ENCODE peak calls at places on chromosomes 6 and 20, in eight cellular contexts. One of them, this sample, is unnamed.
A peak's percentile ranks its signal among the peaks of the same experiment; 100 is the strongest.

GRCh38 chr6:84648444-84648843 is 116.0 kb downstream of the TBX18 start:
- DNase-seq in HCT116: no peak
- DNase-seq in GM12864: no peak
- DNase-seq in iPS DF 6.9: no peak
- DNase-seq in lower lobe of right lung: no peak
- DNase-seq in fibroblast of lung: no peak
- DNase-seq in CD8-positive, alpha-beta memory T cell: no peak
- DNase-seq in psoas muscle: no peak
- DNase-seq in this sample: no peak

GRCh38 chr20:33518071-33518470 is 28.2 kb downstream of the CBFA2T2 start:
- DNase-seq in HCT116: no peak
- DNase-seq in GM12864: no peak
- DNase-seq in iPS DF 6.9: no peak
- DNase-seq in lower lobe of right lung: no peak
- DNase-seq in fibroblast of lung: peak; percentile 47
- DNase-seq in CD8-positive, alpha-beta memory T cell: no peak
- DNase-seq in psoas muscle: no peak
- DNase-seq in this sample: no peak

GRCh38 chr20:58634818-58635665 is 16.0 kb upstream of the STX16 start:
- DNase-seq in HCT116: no peak
- DNase-seq in GM12864: no peak
- DNase-seq in iPS DF 6.9: no peak
- DNase-seq in lower lobe of right lung: no peak
- DNase-seq in fibroblast of lung: no peak
- DNase-seq in CD8-positive, alpha-beta memory T cell: no peak
- DNase-seq in psoas muscle: no peak
- DNase-seq in this sample: no peak

GRCh38 chr6:36444470-36444869 is 1.7 kb downstream of the KCTD20 start:
- DNase-seq in HCT116: no peak
- DNase-seq in GM12864: no peak
- DNase-seq in iPS DF 6.9: no peak
- DNase-seq in lower lobe of right lung: no peak
- DNase-seq in fibroblast of lung: peak; percentile 81
- DNase-seq in CD8-positive, alpha-beta memory T cell: no peak
- DNase-seq in psoas muscle: no peak
- DNase-seq in this sample: no peak

GRCh38 chr6:134049176-134049575 is 3.2 kb downstream of the SLC2A12 start:
- DNase-seq in HCT116: no peak
- DNase-seq in GM12864: no peak
- DNase-seq in iPS DF 6.9: no peak
- DNase-seq in lower lobe of right lung: no peak
- DNase-seq in fibroblast of lung: no peak
- DNase-seq in CD8-positive, alpha-beta memory T cell: no peak
- DNase-seq in psoas muscle: no peak
- DNase-seq in this sample: no peak

GRCh38 chr6:142088858-142089216 is 43.9 kb upstream of the GJE1 start:
- DNase-seq in HCT116: no peak
- DNase-seq in GM12864: no peak
- DNase-seq in iPS DF 6.9: no peak
- DNase-seq in lower lobe of right lung: no peak
- DNase-seq in fibroblast of lung: peak; percentile 48
- DNase-seq in CD8-positive, alpha-beta memory T cell: no peak
- DNase-seq in psoas muscle: peak; percentile 46
- DNase-seq in this sample: no peak

GRCh38 chr6:78947962-78948361 is 80.6 kb downstream of the IRAK1BP1 start:
- DNase-seq in HCT116: no peak
- DNase-seq in GM12864: no peak
- DNase-seq in iPS DF 6.9: no peak
- DNase-seq in lower lobe of right lung: no peak
- DNase-seq in fibroblast of lung: peak; percentile 66
- DNase-seq in CD8-positive, alpha-beta memory T cell: no peak
- DNase-seq in psoas muscle: no peak
- DNase-seq in this sample: no peak

GRCh38 chr20:52532674-52533073 is 341.1 kb upstream of the ZFP64 start:
- DNase-seq in HCT116: no peak
- DNase-seq in GM12864: no peak
- DNase-seq in iPS DF 6.9: no peak
- DNase-seq in lower lobe of right lung: no peak
- DNase-seq in fibroblast of lung: no peak
- DNase-seq in CD8-positive, alpha-beta memory T cell: no peak
- DNase-seq in psoas muscle: no peak
- DNase-seq in this sample: no peak

GRCh38 chr20:4490045-4490444 is 231.7 kb upstream of the PRND start:
- DNase-seq in HCT116: no peak
- DNase-seq in GM12864: no peak
- DNase-seq in iPS DF 6.9: no peak
- DNase-seq in lower lobe of right lung: no peak
- DNase-seq in fibroblast of lung: no peak
- DNase-seq in CD8-positive, alpha-beta memory T cell: no peak
- DNase-seq in psoas muscle: no peak
- DNase-seq in this sample: no peak

GRCh38 chr20:2610326-2610725 is 42.1 kb upstream of the NOP56 start:
- DNase-seq in HCT116: no peak
- DNase-seq in GM12864: no peak
- DNase-seq in iPS DF 6.9: no peak
- DNase-seq in lower lobe of right lung: no peak
- DNase-seq in fibroblast of lung: no peak
- DNase-seq in CD8-positive, alpha-beta memory T cell: no peak
- DNase-seq in psoas muscle: no peak
- DNase-seq in this sample: no peak

GRCh38 chr20:36926653-36927200 is 24.8 kb downstream of the SAMHD1 start:
- DNase-seq in HCT116: no peak
- DNase-seq in GM12864: no peak
- DNase-seq in iPS DF 6.9: no peak
- DNase-seq in lower lobe of right lung: no peak
- DNase-seq in fibroblast of lung: no peak
- DNase-seq in CD8-positive, alpha-beta memory T cell: no peak
- DNase-seq in psoas muscle: no peak
- DNase-seq in this sample: no peak

GRCh38 chr6:131733376-131734016 is 22.7 kb upstream of the CTAGE9 start:
- DNase-seq in HCT116: no peak
- DNase-seq in GM12864: no peak
- DNase-seq in iPS DF 6.9: no peak
- DNase-seq in lower lobe of right lung: no peak
- DNase-seq in fibroblast of lung: peak; percentile 58
- DNase-seq in CD8-positive, alpha-beta memory T cell: no peak
- DNase-seq in psoas muscle: no peak
- DNase-seq in this sample: no peak
- H3K4me3 ChIP-seq in HCT116: no peak overlapping the region
- H3K4me3 ChIP-seq in GM12864: no peak overlapping the region
- H3K4me3 ChIP-seq in iPS DF 6.9: no peak overlapping the region
- H3K4me3 ChIP-seq in lower lobe of right lung: no peak overlapping the region
- H3K4me3 ChIP-seq in fibroblast of lung: peak overlapping the region; percentile 0
- H3K4me3 ChIP-seq in CD8-positive, alpha-beta memory T cell: no peak overlapping the region
- H3K4me3 ChIP-seq in psoas muscle: no peak overlapping the region
- H3K4me3 ChIP-seq in this sample: no peak overlapping the region

GRCh38 chr20:63005862-63006564 is 751 bp downstream of the BHLHE23 start:
- DNase-seq in HCT116: no peak
- DNase-seq in GM12864: no peak
- DNase-seq in iPS DF 6.9: no peak
- DNase-seq in lower lobe of right lung: no peak
- DNase-seq in fibroblast of lung: peak; percentile 11
- DNase-seq in CD8-positive, alpha-beta memory T cell: no peak
- DNase-seq in psoas muscle: no peak
- DNase-seq in this sample: no peak

GRCh38 chr20:63004607-63005211 is 2.1 kb downstream of the BHLHE23 start:
- DNase-seq in HCT116: no peak
- DNase-seq in GM12864: no peak
- DNase-seq in iPS DF 6.9: no peak
- DNase-seq in lower lobe of right lung: no peak
- DNase-seq in fibroblast of lung: no peak
- DNase-seq in CD8-positive, alpha-beta memory T cell: no peak
- DNase-seq in psoas muscle: no peak
- DNase-seq in this sample: no peak

GRCh38 chr20:63003546-63003945 is 3.2 kb downstream of the BHLHE23 start:
- DNase-seq in HCT116: no peak
- DNase-seq in GM12864: no peak
- DNase-seq in iPS DF 6.9: no peak
- DNase-seq in lower lobe of right lung: no peak
- DNase-seq in fibroblast of lung: no peak
- DNase-seq in CD8-positive, alpha-beta memory T cell: no peak
- DNase-seq in psoas muscle: no peak
- DNase-seq in this sample: no peak

GRCh38 chr20:63006611-63007471 is at the start of gene BHLHE23:
- DNase-seq in HCT116: no peak
- DNase-seq in GM12864: no peak
- DNase-seq in iPS DF 6.9: no peak
- DNase-seq in lower lobe of right lung: no peak
- DNase-seq in fibroblast of lung: no peak
- DNase-seq in CD8-positive, alpha-beta memory T cell: no peak
- DNase-seq in psoas muscle: no peak
- DNase-seq in this sample: no peak

DNA sequence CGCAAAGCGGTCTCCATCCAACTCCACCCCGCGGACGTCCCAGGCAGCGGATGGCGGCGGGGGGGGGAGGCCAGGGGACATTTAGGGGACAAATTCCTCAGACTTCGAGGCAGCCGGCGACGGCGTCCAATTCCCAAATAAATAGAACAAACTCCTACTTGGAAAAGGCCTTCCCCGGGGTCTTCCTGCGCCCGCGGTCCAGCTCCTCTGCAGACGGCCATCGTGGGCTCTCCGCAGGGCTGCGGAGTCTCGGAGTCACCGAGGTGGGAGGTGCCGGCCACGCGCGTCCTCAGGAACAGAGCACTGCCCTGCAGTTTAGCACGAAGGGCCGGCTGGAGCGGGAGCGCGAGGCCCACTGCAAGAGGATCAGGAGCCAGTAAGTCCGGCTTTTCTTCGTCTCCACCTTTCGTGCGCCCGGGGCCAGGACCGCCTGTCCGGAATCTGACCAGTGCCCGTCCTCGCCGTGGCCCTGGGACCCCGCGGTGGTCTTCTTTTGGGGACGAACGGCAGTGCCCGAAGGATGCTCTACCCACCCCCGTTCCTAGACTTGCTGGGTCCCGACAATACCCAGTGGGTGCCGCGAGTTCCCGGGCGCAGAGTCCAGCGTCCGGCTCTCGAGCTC is 1.4 kb downstream of the BHLHE23 start:
- DNase-seq in HCT116: no peak
- DNase-seq in GM12864: no peak
- DNase-seq in iPS DF 6.9: no peak
- DNase-seq in lower lobe of right lung: no peak
- DNase-seq in fibroblast of lung: no peak
- DNase-seq in CD8-positive, alpha-beta memory T cell: no peak
- DNase-seq in psoas muscle: no peak
- DNase-seq in this sample: no peak
- H3K4me3 ChIP-seq in HCT116: no peak overlapping the region
- H3K4me3 ChIP-seq in GM12864: no peak overlapping the region
- H3K4me3 ChIP-seq in iPS DF 6.9: no peak overlapping the region
- H3K4me3 ChIP-seq in lower lobe of right lung: no peak overlapping the region
- H3K4me3 ChIP-seq in fibroblast of lung: no peak overlapping the region
- H3K4me3 ChIP-seq in CD8-positive, alpha-beta memory T cell: no peak overlapping the region
- H3K4me3 ChIP-seq in psoas muscle: no peak overlapping the region
- H3K4me3 ChIP-seq in this sample: no peak overlapping the region

GRCh38 chr20:54086444-54087134 is 16.2 kb upstream of the BCAS1 start:
- DNase-seq in HCT116: no peak
- DNase-seq in GM12864: no peak
- DNase-seq in iPS DF 6.9: no peak
- DNase-seq in lower lobe of right lung: no peak
- DNase-seq in fibroblast of lung: peak; percentile 48
- DNase-seq in CD8-positive, alpha-beta memory T cell: no peak
- DNase-seq in psoas muscle: no peak
- DNase-seq in this sample: no peak
- H3K4me3 ChIP-seq in HCT116: no peak overlapping the region
- H3K4me3 ChIP-seq in GM12864: no peak overlapping the region
- H3K4me3 ChIP-seq in iPS DF 6.9: no peak overlapping the region
- H3K4me3 ChIP-seq in lower lobe of right lung: no peak overlapping the region
- H3K4me3 ChIP-seq in fibroblast of lung: peak overlapping the region; percentile 25
- H3K4me3 ChIP-seq in CD8-positive, alpha-beta memory T cell: no peak overlapping the region
- H3K4me3 ChIP-seq in psoas muscle: no peak overlapping the region
- H3K4me3 ChIP-seq in this sample: no peak overlapping the region

GRCh38 chr6:111994791-111995190 is 59.1 kb upstream of the CCN6 start:
- DNase-seq in HCT116: no peak
- DNase-seq in GM12864: no peak
- DNase-seq in iPS DF 6.9: no peak
- DNase-seq in lower lobe of right lung: no peak
- DNase-seq in fibroblast of lung: no peak
- DNase-seq in CD8-positive, alpha-beta memory T cell: no peak
- DNase-seq in psoas muscle: no peak
- DNase-seq in this sample: no peak

GRCh38 chr6:111996159-111996558 is 57.7 kb upstream of the CCN6 start:
- DNase-seq in HCT116: no peak
- DNase-seq in GM12864: no peak
- DNase-seq in iPS DF 6.9: no peak
- DNase-seq in lower lobe of right lung: no peak
- DNase-seq in fibroblast of lung: no peak
- DNase-seq in CD8-positive, alpha-beta memory T cell: no peak
- DNase-seq in psoas muscle: no peak
- DNase-seq in this sample: peak; percentile 46

GRCh38 chr6:111997863-111998191 is 56.1 kb upstream of the CCN6 start:
- DNase-seq in HCT116: no peak
- DNase-seq in GM12864: no peak
- DNase-seq in iPS DF 6.9: no peak
- DNase-seq in lower lobe of right lung: no peak
- DNase-seq in fibroblast of lung: no peak
- DNase-seq in CD8-positive, alpha-beta memory T cell: no peak
- DNase-seq in psoas muscle: peak; percentile 74
- DNase-seq in this sample: no peak

GRCh38 chr6:111995409-111995808 is 58.5 kb upstream of the CCN6 start:
- DNase-seq in HCT116: no peak
- DNase-seq in GM12864: no peak
- DNase-seq in iPS DF 6.9: no peak
- DNase-seq in lower lobe of right lung: no peak
- DNase-seq in fibroblast of lung: peak; percentile 60
- DNase-seq in CD8-positive, alpha-beta memory T cell: no peak
- DNase-seq in psoas muscle: no peak
- DNase-seq in this sample: no peak

DNA sequence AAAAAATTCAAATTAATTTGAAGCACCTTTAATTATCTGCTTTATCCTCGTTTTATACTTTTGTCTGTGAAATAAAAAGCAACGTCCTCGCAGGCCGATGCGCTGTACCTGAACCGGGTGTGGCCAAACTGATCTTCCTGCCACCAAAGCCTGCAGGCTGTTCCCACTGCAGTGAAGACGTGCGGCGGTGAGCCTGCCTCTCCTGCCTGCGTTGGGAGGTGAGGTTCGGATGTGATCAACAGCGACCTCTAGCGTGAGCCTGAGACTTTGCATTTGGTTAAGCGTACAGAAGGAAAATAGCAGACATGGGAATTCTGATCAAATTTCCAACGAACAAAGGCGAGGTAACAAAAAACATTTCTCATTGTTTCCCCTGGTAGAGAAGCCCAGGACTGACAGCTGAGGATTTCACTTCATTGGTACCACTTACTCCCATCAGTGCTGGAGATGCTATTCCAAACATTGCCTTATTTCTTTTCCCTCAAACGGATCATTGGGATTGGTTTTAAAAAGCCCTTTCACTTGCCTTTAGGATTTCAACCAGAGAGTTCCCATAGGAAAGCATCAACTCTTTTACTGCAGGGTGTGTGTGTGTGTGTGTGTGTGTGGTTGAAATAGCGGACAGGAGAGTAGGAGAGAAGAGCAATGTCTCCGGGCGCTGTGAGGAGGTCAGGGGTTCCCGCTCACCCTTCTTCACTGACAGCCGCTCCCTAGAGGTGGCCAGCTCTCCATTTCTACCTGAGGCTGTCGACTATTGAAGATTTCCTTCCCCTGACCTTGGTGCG is 56.6 kb upstream of the CCN6 start:
- DNase-seq in HCT116: peak; percentile 63
- DNase-seq in GM12864: peak; percentile 29
- DNase-seq in iPS DF 6.9: peak; percentile 58
- DNase-seq in lower lobe of right lung: peak; percentile 83
- DNase-seq in fibroblast of lung: peak; percentile 83
- DNase-seq in CD8-positive, alpha-beta memory T cell: peak; percentile 72
- DNase-seq in psoas muscle: peak; percentile 88
- DNase-seq in this sample: peak; percentile 73
- H3K4me3 ChIP-seq in HCT116: no peak overlapping the region
- H3K4me3 ChIP-seq in GM12864: no peak overlapping the region
- H3K4me3 ChIP-seq in iPS DF 6.9: no peak overlapping the region
- H3K4me3 ChIP-seq in lower lobe of right lung: peak overlapping the region; percentile 8
- H3K4me3 ChIP-seq in fibroblast of lung: no peak overlapping the region
- H3K4me3 ChIP-seq in CD8-positive, alpha-beta memory T cell: peak overlapping the region; percentile 3
- H3K4me3 ChIP-seq in psoas muscle: peak overlapping the region; percentile 43
- H3K4me3 ChIP-seq in this sample: peak overlapping the region; percentile 2

GRCh38 chr6:4281341-4282293 is 146.2 kb upstream of the ECI2 start:
- DNase-seq in HCT116: no peak
- DNase-seq in GM12864: peak; percentile 61
- DNase-seq in iPS DF 6.9: peak; percentile 18
- DNase-seq in lower lobe of right lung: peak; percentile 72
- DNase-seq in fibroblast of lung: peak; percentile 28
- DNase-seq in CD8-positive, alpha-beta memory T cell: no peak
- DNase-seq in psoas muscle: peak; percentile 86
- DNase-seq in this sample: no peak
- H3K4me3 ChIP-seq in HCT116: no peak overlapping the region
- H3K4me3 ChIP-seq in GM12864: peak overlapping the region; percentile 37
- H3K4me3 ChIP-seq in iPS DF 6.9: peak overlapping the region; percentile 27
- H3K4me3 ChIP-seq in lower lobe of right lung: peak overlapping the region; percentile 43
- H3K4me3 ChIP-seq in fibroblast of lung: peak overlapping the region; percentile 42
- H3K4me3 ChIP-seq in CD8-positive, alpha-beta memory T cell: no peak overlapping the region
- H3K4me3 ChIP-seq in psoas muscle: peak overlapping the region; percentile 53
- H3K4me3 ChIP-seq in this sample: no peak overlapping the region